ENCODE peak calls at places on chromosomes 3 and 15, in four cellular contexts. One of them, this sample, is unnamed. For H3K4me1 and H3K9me3, the result is how much of the 10 kb centered on the place peaks cover.

GRCh38 chr15:40106203-40107161 is 2.2 kb downstream of the BMF start:
- DNase-seq in tibial artery: peak
- DNase-seq in aorta: peak
- DNase-seq in tibial nerve: peak
- DNase-seq in this sample: peak

GRCh38 chr3:175469124-175469523 is 610.0 kb downstream of the NAALADL2 start:
- DNase-seq in tibial artery: no peak
- DNase-seq in aorta: no peak
- DNase-seq in tibial nerve: no peak
- DNase-seq in this sample: no peak

GRCh38 chr15:65423977-65424679 is 1.4 kb upstream of the IGDCC4 start:
- DNase-seq in tibial artery: no peak
- DNase-seq in aorta: no peak
- DNase-seq in tibial nerve: no peak
- DNase-seq in this sample: no peak

GRCh38 chr3:99561056-99561455 is 77.3 kb upstream of the COL8A1 start:
- DNase-seq in tibial artery: no peak
- DNase-seq in aorta: no peak
- DNase-seq in tibial nerve: no peak
- DNase-seq in this sample: no peak

GRCh38 chr3:169131695-169132464 is 531.6 kb downstream of the MECOM start:
- DNase-seq in tibial artery: no peak
- DNase-seq in aorta: no peak
- DNase-seq in tibial nerve: no peak
- DNase-seq in this sample: no peak

GRCh38 chr15:89498574-89498906 is 2.2 kb upstream of the RHCG start:
- DNase-seq in tibial artery: no peak
- DNase-seq in aorta: no peak
- DNase-seq in tibial nerve: no peak
- DNase-seq in this sample: no peak

GRCh38 chr15:42239528-42240245 is 31.6 kb upstream of the VPS39 start:
- DNase-seq in tibial artery: no peak
- DNase-seq in aorta: no peak
- DNase-seq in tibial nerve: no peak
- DNase-seq in this sample: no peak

GRCh38 chr3:48430359-48431101 is 644 bp upstream of the PLXNB1 start:
- DNase-seq in tibial artery: no peak
- DNase-seq in aorta: no peak
- DNase-seq in tibial nerve: no peak
- DNase-seq in this sample: no peak

GRCh38 chr3:125480656-125481374 is 39.2 kb downstream of the SNX4 start:
- DNase-seq in tibial artery: no peak
- DNase-seq in aorta: no peak
- DNase-seq in tibial nerve: no peak
- DNase-seq in this sample: no peak

GRCh38 chr3:21835266-21835665 is 84.3 kb upstream of the ZNF385D start:
- DNase-seq in tibial artery: no peak
- DNase-seq in aorta: no peak
- DNase-seq in tibial nerve: no peak
- DNase-seq in this sample: no peak

GRCh38 chr3:72185549-72186484 is 400.9 kb upstream of the PROK2 start:
- DNase-seq in tibial artery: no peak
- DNase-seq in aorta: peak
- DNase-seq in tibial nerve: no peak
- DNase-seq in this sample: no peak

GRCh38 chr15:67207555-67208182 is 46.8 kb downstream of the AAGAB start:
- DNase-seq in tibial artery: no peak
- DNase-seq in aorta: no peak
- DNase-seq in tibial nerve: no peak
- DNase-seq in this sample: no peak

GRCh38 chr3:18035641-18036466 is 293.4 kb upstream of the TBC1D5 start:
- DNase-seq in tibial artery: no peak
- DNase-seq in aorta: no peak
- DNase-seq in tibial nerve: no peak
- DNase-seq in this sample: peak

GRCh38 chr3:8729479-8729878 is 4.1 kb upstream of the CAV3 start:
- DNase-seq in tibial artery: no peak
- DNase-seq in aorta: no peak
- DNase-seq in tibial nerve: no peak
- DNase-seq in this sample: no peak

GRCh38 chr15:55282284-55282833 is 7.3 kb downstream of the RAB27A start:
- DNase-seq in tibial artery: no peak
- DNase-seq in aorta: no peak
- DNase-seq in tibial nerve: no peak
- DNase-seq in this sample: no peak

GRCh38 chr3:161149529-161149928 is 44.4 kb upstream of the B3GALNT1 start:
- DNase-seq in tibial artery: no peak
- DNase-seq in aorta: no peak
- DNase-seq in tibial nerve: no peak
- DNase-seq in this sample: no peak

DNA sequence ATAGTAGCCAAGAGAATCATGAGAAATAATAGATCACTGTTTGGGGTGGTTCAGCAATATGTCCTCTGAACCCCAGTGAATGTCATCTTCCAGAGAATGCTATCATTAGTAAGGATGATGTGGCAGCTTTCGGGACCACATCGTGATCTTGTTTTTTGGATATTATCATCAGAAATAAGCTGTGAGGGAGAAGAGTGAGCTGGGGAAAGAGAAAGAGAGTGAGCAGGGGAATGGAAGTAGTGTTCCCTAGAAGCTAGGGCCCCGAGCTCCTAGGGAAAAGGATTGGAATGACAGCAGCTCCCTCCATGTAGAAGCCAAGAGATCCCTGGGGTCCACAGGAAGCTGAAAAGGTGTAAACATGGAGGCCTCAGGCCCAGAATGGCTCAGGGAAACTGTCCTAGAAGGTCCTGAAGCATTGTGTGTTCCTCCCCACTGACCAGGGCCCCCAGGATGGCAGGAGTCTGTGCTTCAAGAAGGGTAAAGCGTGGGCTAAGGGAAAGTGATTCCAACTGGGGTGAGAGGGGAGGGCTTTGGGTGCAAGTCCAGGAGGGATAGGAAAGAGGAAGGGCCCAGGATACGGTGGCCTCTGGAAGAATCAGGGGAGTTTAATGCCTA is 56.6 kb upstream of the KLF13 start:
- DNase-seq in tibial artery: no peak
- DNase-seq in aorta: no peak
- DNase-seq in tibial nerve: no peak
- DNase-seq in this sample: no peak
- H3K4me1 ChIP-seq in tibial artery: under half
- H3K4me1 ChIP-seq in aorta: under half
- H3K4me1 ChIP-seq in tibial nerve: under half
- H3K4me1 ChIP-seq in this sample: under half

GRCh38 chr15:20340331-20340811 is 201.2 kb downstream of the GOLGA6L6 start:
- DNase-seq in tibial artery: peak
- DNase-seq in aorta: peak
- DNase-seq in tibial nerve: no peak
- DNase-seq in this sample: no peak
- H3K9me3 ChIP-seq in tibial artery: under half
- H3K9me3 ChIP-seq in aorta: under half
- H3K9me3 ChIP-seq in tibial nerve: under half
- H3K9me3 ChIP-seq in this sample: under half

DNA sequence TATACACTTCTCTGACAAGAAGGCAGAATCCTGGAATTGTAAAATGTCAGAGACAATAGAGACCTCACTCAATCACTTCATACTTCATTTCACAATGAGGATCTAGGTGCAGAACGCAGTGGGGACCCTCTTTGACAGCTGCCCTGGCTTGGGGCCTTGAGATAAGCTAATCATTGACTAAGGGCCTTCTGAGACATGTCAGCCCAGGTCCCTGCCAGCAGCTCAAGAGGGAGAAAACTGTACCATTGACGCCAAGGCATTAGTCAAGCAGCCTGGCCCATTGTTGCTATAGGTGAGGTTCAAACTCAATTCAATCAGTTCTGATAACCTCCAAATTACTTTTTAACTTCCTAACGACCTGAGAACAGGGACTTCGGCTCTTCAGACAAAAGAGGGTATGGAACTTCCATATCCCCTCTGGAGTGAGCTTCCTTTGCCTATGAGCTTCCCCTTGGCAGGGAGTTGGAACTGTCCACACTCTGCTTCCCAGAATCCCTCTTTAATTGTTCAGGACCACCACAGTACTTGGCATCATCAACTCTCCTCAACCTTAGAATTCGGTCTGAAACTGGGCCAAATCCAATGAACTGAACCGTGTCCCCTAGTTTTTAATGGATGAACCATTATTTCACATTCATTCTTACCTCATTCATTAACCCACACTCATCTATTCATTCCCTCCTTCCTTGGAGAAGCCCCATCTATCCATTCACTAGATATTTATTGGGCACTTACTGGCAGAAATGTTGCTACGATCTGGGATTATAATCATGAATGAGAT is 1.5 kb upstream of the CYP8B1 start:
- DNase-seq in tibial artery: no peak
- DNase-seq in aorta: no peak
- DNase-seq in tibial nerve: no peak
- DNase-seq in this sample: no peak
- H3K4me1 ChIP-seq in tibial artery: under half
- H3K4me1 ChIP-seq in aorta: under half
- H3K4me1 ChIP-seq in tibial nerve: under half
- H3K4me1 ChIP-seq in this sample: under half

GRCh38 chr15:25180606-25181289 is 226.0 kb downstream of the SNRPN start:
- DNase-seq in tibial artery: peak
- DNase-seq in aorta: peak
- DNase-seq in tibial nerve: no peak
- DNase-seq in this sample: no peak

GRCh38 chr15:25179673-25180511 is 225.1 kb downstream of the SNRPN start:
- DNase-seq in tibial artery: peak
- DNase-seq in aorta: no peak
- DNase-seq in tibial nerve: no peak
- DNase-seq in this sample: peak

GRCh38 chr15:25182736-25183445 is 228.1 kb downstream of the SNRPN start:
- DNase-seq in tibial artery: peak
- DNase-seq in aorta: peak
- DNase-seq in tibial nerve: no peak
- DNase-seq in this sample: no peak

GRCh38 chr15:25182098-25182478 is 227.3 kb downstream of the SNRPN start:
- DNase-seq in tibial artery: peak
- DNase-seq in aorta: no peak
- DNase-seq in tibial nerve: no peak
- DNase-seq in this sample: no peak

DNA sequence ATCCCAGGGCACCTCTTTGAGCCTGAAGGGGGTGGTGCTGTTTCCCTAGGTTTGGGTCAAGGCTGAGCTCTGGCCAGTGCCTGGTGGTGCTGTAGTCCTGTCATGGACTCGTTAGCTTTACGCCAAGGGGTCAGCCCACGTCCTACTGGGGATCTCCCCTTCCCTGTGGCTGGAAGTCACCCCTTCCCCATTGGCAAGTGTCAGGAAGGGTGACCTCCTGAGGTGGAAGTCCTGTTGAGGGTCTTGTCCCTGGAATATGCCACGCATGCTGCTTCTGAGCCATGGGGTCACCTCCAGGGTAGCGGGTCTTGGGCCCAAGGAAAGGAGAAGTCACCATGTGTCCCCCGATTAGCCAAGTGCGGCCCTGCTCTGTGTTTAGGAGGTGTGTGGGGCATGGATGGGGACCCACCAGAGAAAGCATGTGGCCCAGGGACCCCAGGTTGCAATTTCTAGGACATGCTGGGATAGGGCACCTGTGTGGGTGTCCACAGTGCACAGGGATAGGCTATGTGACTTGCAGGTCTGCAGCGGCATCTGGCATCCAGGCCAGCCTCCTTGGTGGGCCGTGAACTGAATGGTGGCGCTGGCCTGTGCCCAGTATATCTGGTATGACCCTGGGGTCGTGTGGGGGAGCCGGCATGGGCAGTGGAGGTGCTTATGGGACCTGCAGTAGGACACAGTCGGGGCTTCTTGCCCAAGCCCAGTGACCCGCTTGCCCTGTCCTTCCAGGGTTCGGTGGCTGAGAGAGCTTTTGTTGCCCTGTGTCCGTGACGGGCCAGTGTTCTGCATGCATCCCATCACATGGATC is 226.7 kb downstream of the SNRPN start:
- DNase-seq in tibial artery: peak
- DNase-seq in aorta: peak
- DNase-seq in tibial nerve: no peak
- DNase-seq in this sample: no peak
- H3K9me3 ChIP-seq in tibial artery: under half
- H3K9me3 ChIP-seq in aorta: under half
- H3K9me3 ChIP-seq in tibial nerve: under half
- H3K9me3 ChIP-seq in this sample: under half

DNA sequence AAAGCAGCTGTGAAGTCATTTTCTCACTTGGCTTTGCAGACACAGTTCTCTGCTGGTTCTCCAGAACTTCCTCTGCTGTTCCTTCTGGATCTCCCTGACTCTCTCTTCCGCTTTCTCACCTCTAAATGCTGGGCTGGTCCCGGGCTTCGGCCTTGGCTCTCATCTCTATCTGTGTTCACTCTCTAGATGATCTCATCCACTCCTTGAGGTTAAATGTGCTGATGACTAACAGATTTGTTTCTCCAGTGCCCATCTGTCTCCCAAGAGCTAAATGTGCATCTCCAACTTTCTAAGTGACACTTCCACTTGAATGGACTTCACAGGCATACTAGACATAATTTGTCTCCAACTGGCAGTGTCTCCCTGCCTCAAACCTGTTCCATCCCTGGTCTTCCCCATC is 95.3 kb downstream of the ITPR1 start:
- DNase-seq in tibial artery: no peak
- DNase-seq in aorta: no peak
- DNase-seq in tibial nerve: no peak
- DNase-seq in this sample: no peak
- H3K4me1 ChIP-seq in tibial artery: under half
- H3K4me1 ChIP-seq in aorta: under half
- H3K4me1 ChIP-seq in tibial nerve: under half
- H3K4me1 ChIP-seq in this sample: under half

GRCh38 chr15:25236143-25236860 is 202.5 kb downstream of the UBE3A start:
- DNase-seq in tibial artery: no peak
- DNase-seq in aorta: peak
- DNase-seq in tibial nerve: no peak
- DNase-seq in this sample: no peak
- H3K9me3 ChIP-seq in tibial artery: under half
- H3K9me3 ChIP-seq in aorta: under half
- H3K9me3 ChIP-seq in tibial nerve: under half
- H3K9me3 ChIP-seq in this sample: under half

GRCh38 chr3:53240989-53241972 is 14.5 kb downstream of the TKT start:
- DNase-seq in tibial artery: no peak
- DNase-seq in aorta: no peak
- DNase-seq in tibial nerve: no peak
- DNase-seq in this sample: no peak
- H3K4me1 ChIP-seq in tibial artery: under half
- H3K4me1 ChIP-seq in aorta: under half
- H3K4me1 ChIP-seq in tibial nerve: half or more
- H3K4me1 ChIP-seq in this sample: under half

GRCh38 chr15:22240403-22240802 is 160.1 kb downstream of the OR4M2 start:
- DNase-seq in tibial artery: no peak
- DNase-seq in aorta: no peak
- DNase-seq in tibial nerve: no peak
- DNase-seq in this sample: no peak
- H3K9me3 ChIP-seq in tibial artery: under half
- H3K9me3 ChIP-seq in aorta: under half
- H3K9me3 ChIP-seq in tibial nerve: under half
- H3K9me3 ChIP-seq in this sample: half or more

GRCh38 chr3:197374951-197375560 is 76.6 kb upstream of the DLG1 start:
- DNase-seq in tibial artery: no peak
- DNase-seq in aorta: no peak
- DNase-seq in tibial nerve: no peak
- DNase-seq in this sample: no peak
- H3K4me1 ChIP-seq in tibial artery: under half
- H3K4me1 ChIP-seq in aorta: under half
- H3K4me1 ChIP-seq in tibial nerve: under half
- H3K4me1 ChIP-seq in this sample: under half